ENCODE peak calls at places on chromosome 6, in six cellular contexts. One of them, this sample, is unnamed.

GRCh38 chr6:134623391-134623790 is 305.5 kb upstream of the SGK1 start:
- DNase-seq in GM23338: no peak
- DNase-seq in activated naive CD4-positive, alpha-beta T cell treated with anti-CD3 and anti-CD28 coated beads for 36 hours: no peak
- DNase-seq in occipital lobe: no peak
- DNase-seq in stimulated activated naive B cell treated with anti-CD40 and anti-IgM and Interleukin-4, amounts not matched to agents 10 μg/mL and 1 μg/mL and 100 μg/mL, for 72 hours: no peak
- DNase-seq in activated CD4-positive, alpha-beta memory T cell treated with anti-CD3 and anti-CD28 coated beads, Interleukin-2, amount 10 ng/mL, durations not matched to agents 7 days and 5 days: no peak
- DNase-seq in this sample: no peak

GRCh38 chr6:40536442-40536841 is 50.7 kb downstream of the LRFN2 start:
- DNase-seq in activated naive CD4-positive, alpha-beta T cell treated with anti-CD3 and anti-CD28 coated beads for 36 hours: no peak
- DNase-seq in occipital lobe: no peak
- DNase-seq in stimulated activated naive B cell treated with anti-CD40 and anti-IgM and Interleukin-4, amounts not matched to agents 10 μg/mL and 1 μg/mL and 100 μg/mL, for 72 hours: no peak
- DNase-seq in GM23338: peak; percentile 76
- DNase-seq in activated CD4-positive, alpha-beta memory T cell treated with anti-CD3 and anti-CD28 coated beads, Interleukin-2, amount 10 ng/mL, durations not matched to agents 7 days and 5 days: no peak
- DNase-seq in this sample: no peak

GRCh38 chr6:41786451-41787218 is 859 bp upstream of the TOMM6 start:
- DNase-seq in activated naive CD4-positive, alpha-beta T cell treated with anti-CD3 and anti-CD28 coated beads for 36 hours: peak; percentile 89
- DNase-seq in GM23338: peak; percentile 88
- DNase-seq in stimulated activated naive B cell treated with anti-CD40 and anti-IgM and Interleukin-4, amounts not matched to agents 10 μg/mL and 1 μg/mL and 100 μg/mL, for 72 hours: peak; percentile 83
- DNase-seq in activated CD4-positive, alpha-beta memory T cell treated with anti-CD3 and anti-CD28 coated beads, Interleukin-2, amount 10 ng/mL, durations not matched to agents 7 days and 5 days: peak; percentile 90
- DNase-seq in occipital lobe: peak; percentile 80
- DNase-seq in this sample: peak; percentile 99

GRCh38 chr6:94636780-94637385 is 940.5 kb upstream of the MANEA start:
- DNase-seq in GM23338: peak; percentile 67
- DNase-seq in stimulated activated naive B cell treated with anti-CD40 and anti-IgM and Interleukin-4, amounts not matched to agents 10 μg/mL and 1 μg/mL and 100 μg/mL, for 72 hours: no peak
- DNase-seq in activated CD4-positive, alpha-beta memory T cell treated with anti-CD3 and anti-CD28 coated beads, Interleukin-2, amount 10 ng/mL, durations not matched to agents 7 days and 5 days: no peak
- DNase-seq in activated naive CD4-positive, alpha-beta T cell treated with anti-CD3 and anti-CD28 coated beads for 36 hours: no peak
- DNase-seq in occipital lobe: no peak
- DNase-seq in this sample: no peak

GRCh38 chr6:140002406-140003022 is 628.1 kb upstream of the CITED2 start:
- DNase-seq in GM23338: peak; percentile 1
- DNase-seq in activated CD4-positive, alpha-beta memory T cell treated with anti-CD3 and anti-CD28 coated beads, Interleukin-2, amount 10 ng/mL, durations not matched to agents 7 days and 5 days: no peak
- DNase-seq in occipital lobe: no peak
- DNase-seq in stimulated activated naive B cell treated with anti-CD40 and anti-IgM and Interleukin-4, amounts not matched to agents 10 μg/mL and 1 μg/mL and 100 μg/mL, for 72 hours: no peak
- DNase-seq in activated naive CD4-positive, alpha-beta T cell treated with anti-CD3 and anti-CD28 coated beads for 36 hours: no peak
- DNase-seq in this sample: peak; percentile 35

GRCh38 chr6:111844921-111845320 is 28.3 kb downstream of the FYN start:
- DNase-seq in activated naive CD4-positive, alpha-beta T cell treated with anti-CD3 and anti-CD28 coated beads for 36 hours: no peak
- DNase-seq in stimulated activated naive B cell treated with anti-CD40 and anti-IgM and Interleukin-4, amounts not matched to agents 10 μg/mL and 1 μg/mL and 100 μg/mL, for 72 hours: no peak
- DNase-seq in activated CD4-positive, alpha-beta memory T cell treated with anti-CD3 and anti-CD28 coated beads, Interleukin-2, amount 10 ng/mL, durations not matched to agents 7 days and 5 days: no peak
- DNase-seq in occipital lobe: no peak
- DNase-seq in GM23338: peak; percentile 66
- DNase-seq in this sample: no peak

GRCh38 chr6:157276134-157276532 is 47.2 kb downstream of the TMEM242 start:
- DNase-seq in occipital lobe: no peak
- DNase-seq in activated CD4-positive, alpha-beta memory T cell treated with anti-CD3 and anti-CD28 coated beads, Interleukin-2, amount 10 ng/mL, durations not matched to agents 7 days and 5 days: no peak
- DNase-seq in stimulated activated naive B cell treated with anti-CD40 and anti-IgM and Interleukin-4, amounts not matched to agents 10 μg/mL and 1 μg/mL and 100 μg/mL, for 72 hours: no peak
- DNase-seq in GM23338: no peak
- DNase-seq in activated naive CD4-positive, alpha-beta T cell treated with anti-CD3 and anti-CD28 coated beads for 36 hours: no peak
- DNase-seq in this sample: peak; percentile 19

GRCh38 chr6:134437376-134437775 is 119.5 kb upstream of the SGK1 start:
- DNase-seq in occipital lobe: no peak
- DNase-seq in stimulated activated naive B cell treated with anti-CD40 and anti-IgM and Interleukin-4, amounts not matched to agents 10 μg/mL and 1 μg/mL and 100 μg/mL, for 72 hours: peak; percentile 37
- DNase-seq in activated CD4-positive, alpha-beta memory T cell treated with anti-CD3 and anti-CD28 coated beads, Interleukin-2, amount 10 ng/mL, durations not matched to agents 7 days and 5 days: peak; percentile 54
- DNase-seq in GM23338: no peak
- DNase-seq in activated naive CD4-positive, alpha-beta T cell treated with anti-CD3 and anti-CD28 coated beads for 36 hours: peak; percentile 68
- DNase-seq in this sample: peak; percentile 64

GRCh38 chr6:37647765-37648085 is 50.0 kb downstream of the MDGA1 start:
- DNase-seq in GM23338: no peak
- DNase-seq in occipital lobe: no peak
- DNase-seq in activated naive CD4-positive, alpha-beta T cell treated with anti-CD3 and anti-CD28 coated beads for 36 hours: no peak
- DNase-seq in stimulated activated naive B cell treated with anti-CD40 and anti-IgM and Interleukin-4, amounts not matched to agents 10 μg/mL and 1 μg/mL and 100 μg/mL, for 72 hours: no peak
- DNase-seq in activated CD4-positive, alpha-beta memory T cell treated with anti-CD3 and anti-CD28 coated beads, Interleukin-2, amount 10 ng/mL, durations not matched to agents 7 days and 5 days: no peak
- DNase-seq in this sample: peak; percentile 66

GRCh38 chr6:131998255-131998982 is 47.2 kb upstream of the CCN2 start:
- DNase-seq in stimulated activated naive B cell treated with anti-CD40 and anti-IgM and Interleukin-4, amounts not matched to agents 10 μg/mL and 1 μg/mL and 100 μg/mL, for 72 hours: no peak
- DNase-seq in activated naive CD4-positive, alpha-beta T cell treated with anti-CD3 and anti-CD28 coated beads for 36 hours: no peak
- DNase-seq in occipital lobe: no peak
- DNase-seq in activated CD4-positive, alpha-beta memory T cell treated with anti-CD3 and anti-CD28 coated beads, Interleukin-2, amount 10 ng/mL, durations not matched to agents 7 days and 5 days: no peak
- DNase-seq in GM23338: no peak
- DNase-seq in this sample: no peak

GRCh38 chr6:36373368-36374009 is 14.0 kb downstream of the ETV7 start:
- DNase-seq in activated CD4-positive, alpha-beta memory T cell treated with anti-CD3 and anti-CD28 coated beads, Interleukin-2, amount 10 ng/mL, durations not matched to agents 7 days and 5 days: no peak
- DNase-seq in GM23338: no peak
- DNase-seq in occipital lobe: no peak
- DNase-seq in stimulated activated naive B cell treated with anti-CD40 and anti-IgM and Interleukin-4, amounts not matched to agents 10 μg/mL and 1 μg/mL and 100 μg/mL, for 72 hours: no peak
- DNase-seq in activated naive CD4-positive, alpha-beta T cell treated with anti-CD3 and anti-CD28 coated beads for 36 hours: no peak
- DNase-seq in this sample: no peak

GRCh38 chr6:3026811-3027626 is 27.3 kb downstream of the NQO2 start:
- DNase-seq in activated CD4-positive, alpha-beta memory T cell treated with anti-CD3 and anti-CD28 coated beads, Interleukin-2, amount 10 ng/mL, durations not matched to agents 7 days and 5 days: peak; percentile 63
- DNase-seq in occipital lobe: no peak
- DNase-seq in stimulated activated naive B cell treated with anti-CD40 and anti-IgM and Interleukin-4, amounts not matched to agents 10 μg/mL and 1 μg/mL and 100 μg/mL, for 72 hours: peak; percentile 75
- DNase-seq in activated naive CD4-positive, alpha-beta T cell treated with anti-CD3 and anti-CD28 coated beads for 36 hours: peak; percentile 38
- DNase-seq in GM23338: no peak
- DNase-seq in this sample: peak; percentile 80

GRCh38 chr6:30615958-30616810 is 859 bp downstream of the PPP1R10 start:
- DNase-seq in activated CD4-positive, alpha-beta memory T cell treated with anti-CD3 and anti-CD28 coated beads, Interleukin-2, amount 10 ng/mL, durations not matched to agents 7 days and 5 days: no peak
- DNase-seq in GM23338: peak; percentile 63
- DNase-seq in activated naive CD4-positive, alpha-beta T cell treated with anti-CD3 and anti-CD28 coated beads for 36 hours: peak; percentile 27
- DNase-seq in occipital lobe: no peak
- DNase-seq in stimulated activated naive B cell treated with anti-CD40 and anti-IgM and Interleukin-4, amounts not matched to agents 10 μg/mL and 1 μg/mL and 100 μg/mL, for 72 hours: peak; percentile 28
- DNase-seq in this sample: no peak

GRCh38 chr6:91273729-91274128 is 686.9 kb upstream of the MAP3K7 start:
- DNase-seq in GM23338: no peak
- DNase-seq in occipital lobe: no peak
- DNase-seq in stimulated activated naive B cell treated with anti-CD40 and anti-IgM and Interleukin-4, amounts not matched to agents 10 μg/mL and 1 μg/mL and 100 μg/mL, for 72 hours: no peak
- DNase-seq in activated CD4-positive, alpha-beta memory T cell treated with anti-CD3 and anti-CD28 coated beads, Interleukin-2, amount 10 ng/mL, durations not matched to agents 7 days and 5 days: no peak
- DNase-seq in activated naive CD4-positive, alpha-beta T cell treated with anti-CD3 and anti-CD28 coated beads for 36 hours: no peak
- DNase-seq in this sample: no peak

This sample was measured in osteoblast.